ENCODE peak calls at places on chromosomes 1 and 21, in four cellular contexts. One of them, this sample, is unnamed.

GRCh38 chr1:229388876-229389580 is 44.9 kb downstream of the ACTA1 start:
- DNase-seq in brain microvascular endothelial cell: peak
- DNase-seq in fibroblast of the aortic adventitia: peak
- DNase-seq in OCI-LY7: no peak
- DNase-seq in this sample: peak

GRCh38 chr1:18907021-18907913 is 4.9 kb upstream of the ALDH4A1 start:
- DNase-seq in brain microvascular endothelial cell: peak
- DNase-seq in fibroblast of the aortic adventitia: peak
- DNase-seq in OCI-LY7: peak
- DNase-seq in this sample: no peak

GRCh38 chr1:32755098-32755809 is 52.7 kb upstream of the SYNC start:
- DNase-seq in brain microvascular endothelial cell: no peak
- DNase-seq in fibroblast of the aortic adventitia: no peak
- DNase-seq in OCI-LY7: no peak
- DNase-seq in this sample: no peak

GRCh38 chr21:42827588-42827987 is 51.8 kb downstream of the WDR4 start:
- DNase-seq in brain microvascular endothelial cell: no peak
- DNase-seq in fibroblast of the aortic adventitia: no peak
- DNase-seq in OCI-LY7: no peak
- DNase-seq in this sample: no peak

GRCh38 chr1:73044241-73044640 is 761.9 kb upstream of the NEGR1 start:
- DNase-seq in brain microvascular endothelial cell: no peak
- DNase-seq in fibroblast of the aortic adventitia: no peak
- DNase-seq in OCI-LY7: no peak
- DNase-seq in this sample: peak

GRCh38 chr1:150366416-150367296 is 2.7 kb downstream of the RPRD2 start:
- DNase-seq in brain microvascular endothelial cell: no peak
- DNase-seq in fibroblast of the aortic adventitia: peak
- DNase-seq in OCI-LY7: peak
- DNase-seq in this sample: no peak

GRCh38 chr1:204254031-204254661 is 40.4 kb upstream of the GOLT1A start:
- DNase-seq in brain microvascular endothelial cell: peak
- DNase-seq in fibroblast of the aortic adventitia: peak
- DNase-seq in OCI-LY7: no peak
- DNase-seq in this sample: no peak

GRCh38 chr1:7692038-7692437 is 79.1 kb upstream of the VAMP3 start:
- DNase-seq in brain microvascular endothelial cell: no peak
- DNase-seq in fibroblast of the aortic adventitia: no peak
- DNase-seq in OCI-LY7: no peak
- DNase-seq in this sample: no peak

GRCh38 chr1:85258536-85259117 is 835 bp downstream of the C1orf52 start:
- DNase-seq in brain microvascular endothelial cell: no peak
- DNase-seq in fibroblast of the aortic adventitia: peak
- DNase-seq in OCI-LY7: peak
- DNase-seq in this sample: no peak

GRCh38 chr1:149849947-149850360 is 49.4 kb upstream of the BOLA1 start:
- DNase-seq in brain microvascular endothelial cell: no peak
- DNase-seq in fibroblast of the aortic adventitia: peak
- DNase-seq in OCI-LY7: peak
- DNase-seq in this sample: no peak

GRCh38 chr1:45793942-45794604 is 9.3 kb upstream of the MAST2 start:
- DNase-seq in brain microvascular endothelial cell: no peak
- DNase-seq in fibroblast of the aortic adventitia: no peak
- DNase-seq in OCI-LY7: peak
- DNase-seq in this sample: no peak
- H3K4me3 ChIP-seq in brain microvascular endothelial cell: no peak
- H3K4me3 ChIP-seq in fibroblast of the aortic adventitia: no peak
- H3K4me3 ChIP-seq in OCI-LY7: peak
- H3K4me3 ChIP-seq in this sample: peak

GRCh38 chr21:37181059-37181458 is 86.1 kb downstream of the VPS26C start:
- DNase-seq in brain microvascular endothelial cell: no peak
- DNase-seq in fibroblast of the aortic adventitia: no peak
- DNase-seq in OCI-LY7: no peak
- DNase-seq in this sample: no peak
- H3K4me3 ChIP-seq in brain microvascular endothelial cell: no peak
- H3K4me3 ChIP-seq in fibroblast of the aortic adventitia: no peak
- H3K4me3 ChIP-seq in OCI-LY7: no peak
- H3K4me3 ChIP-seq in this sample: no peak

GRCh38 chr1:20187103-20187812 is 940 bp upstream of the PLA2G2C start:
- DNase-seq in brain microvascular endothelial cell: no peak
- DNase-seq in fibroblast of the aortic adventitia: no peak
- DNase-seq in OCI-LY7: no peak
- DNase-seq in this sample: no peak
- H3K4me3 ChIP-seq in brain microvascular endothelial cell: no peak
- H3K4me3 ChIP-seq in fibroblast of the aortic adventitia: no peak
- H3K4me3 ChIP-seq in OCI-LY7: no peak
- H3K4me3 ChIP-seq in this sample: no peak

GRCh38 chr1:88544166-88544565 is 139.9 kb upstream of the PKN2 start:
- DNase-seq in brain microvascular endothelial cell: no peak
- DNase-seq in fibroblast of the aortic adventitia: no peak
- DNase-seq in OCI-LY7: no peak
- DNase-seq in this sample: peak

GRCh38 chr1:88552226-88552625 is 131.8 kb upstream of the PKN2 start:
- DNase-seq in brain microvascular endothelial cell: no peak
- DNase-seq in fibroblast of the aortic adventitia: no peak
- DNase-seq in OCI-LY7: no peak
- DNase-seq in this sample: no peak

DNA sequence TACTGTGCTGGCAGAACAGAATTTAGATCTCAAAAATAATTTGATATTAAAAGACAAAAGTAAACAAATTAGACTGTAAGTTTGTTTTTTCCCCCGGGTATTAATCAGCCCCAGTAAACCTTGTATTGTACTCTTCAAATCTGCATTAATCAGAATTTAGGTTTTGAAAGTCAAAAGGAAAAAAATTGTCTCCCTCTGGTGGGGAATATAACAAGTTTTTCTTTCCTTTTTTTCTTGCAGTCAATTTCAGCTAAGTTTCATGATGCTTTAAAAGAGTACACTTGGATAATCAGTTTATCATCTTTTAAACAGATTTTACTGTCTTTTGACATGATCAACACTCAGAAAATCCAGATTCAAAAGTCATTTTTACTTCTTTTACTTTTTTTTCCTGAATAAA is 134.5 kb upstream of the PKN2 start:
- DNase-seq in brain microvascular endothelial cell: no peak
- DNase-seq in fibroblast of the aortic adventitia: peak
- DNase-seq in OCI-LY7: no peak
- DNase-seq in this sample: no peak
- H3K4me3 ChIP-seq in brain microvascular endothelial cell: no peak
- H3K4me3 ChIP-seq in fibroblast of the aortic adventitia: no peak
- H3K4me3 ChIP-seq in OCI-LY7: no peak
- H3K4me3 ChIP-seq in this sample: no peak

GRCh38 chr1:3863231-3863935 is 6.1 kb downstream of the DFFB start:
- DNase-seq in brain microvascular endothelial cell: no peak
- DNase-seq in fibroblast of the aortic adventitia: no peak
- DNase-seq in OCI-LY7: no peak
- DNase-seq in this sample: no peak

GRCh38 chr1:3856923-3857790 is at the start of the genes CEP104 and DFFB:
- DNase-seq in brain microvascular endothelial cell: peak
- DNase-seq in fibroblast of the aortic adventitia: peak
- DNase-seq in OCI-LY7: peak
- DNase-seq in this sample: peak

GRCh38 chr1:3852711-3853498 is 4.1 kb downstream of the CEP104 start:
- DNase-seq in brain microvascular endothelial cell: no peak
- DNase-seq in fibroblast of the aortic adventitia: no peak
- DNase-seq in OCI-LY7: no peak
- DNase-seq in this sample: no peak

GRCh38 chr1:3858231-3858981 is 1.1 kb downstream of the DFFB start:
- DNase-seq in brain microvascular endothelial cell: peak
- DNase-seq in fibroblast of the aortic adventitia: peak
- DNase-seq in OCI-LY7: peak
- DNase-seq in this sample: peak

GRCh38 chr1:3857791-3858129 is 484 bp downstream of the DFFB start:
- DNase-seq in brain microvascular endothelial cell: no peak
- DNase-seq in fibroblast of the aortic adventitia: no peak
- DNase-seq in OCI-LY7: peak
- DNase-seq in this sample: no peak
- H3K4me3 ChIP-seq in brain microvascular endothelial cell: peak
- H3K4me3 ChIP-seq in fibroblast of the aortic adventitia: peak
- H3K4me3 ChIP-seq in OCI-LY7: peak
- H3K4me3 ChIP-seq in this sample: peak

GRCh38 chr1:87521446-87521845 is 192.8 kb downstream of the LMO4 start:
- DNase-seq in brain microvascular endothelial cell: no peak
- DNase-seq in fibroblast of the aortic adventitia: no peak
- DNase-seq in OCI-LY7: no peak
- DNase-seq in this sample: no peak

GRCh38 chr1:87518794-87519193 is 190.1 kb downstream of the LMO4 start:
- DNase-seq in brain microvascular endothelial cell: no peak
- DNase-seq in fibroblast of the aortic adventitia: no peak
- DNase-seq in OCI-LY7: no peak
- DNase-seq in this sample: no peak

GRCh38 chr1:87524021-87524754 is 195.5 kb downstream of the LMO4 start:
- DNase-seq in brain microvascular endothelial cell: no peak
- DNase-seq in fibroblast of the aortic adventitia: no peak
- DNase-seq in OCI-LY7: no peak
- DNase-seq in this sample: no peak

GRCh38 chr1:87528754-87529517 is 200.3 kb downstream of the LMO4 start:
- DNase-seq in brain microvascular endothelial cell: no peak
- DNase-seq in fibroblast of the aortic adventitia: no peak
- DNase-seq in OCI-LY7: no peak
- DNase-seq in this sample: no peak

DNA sequence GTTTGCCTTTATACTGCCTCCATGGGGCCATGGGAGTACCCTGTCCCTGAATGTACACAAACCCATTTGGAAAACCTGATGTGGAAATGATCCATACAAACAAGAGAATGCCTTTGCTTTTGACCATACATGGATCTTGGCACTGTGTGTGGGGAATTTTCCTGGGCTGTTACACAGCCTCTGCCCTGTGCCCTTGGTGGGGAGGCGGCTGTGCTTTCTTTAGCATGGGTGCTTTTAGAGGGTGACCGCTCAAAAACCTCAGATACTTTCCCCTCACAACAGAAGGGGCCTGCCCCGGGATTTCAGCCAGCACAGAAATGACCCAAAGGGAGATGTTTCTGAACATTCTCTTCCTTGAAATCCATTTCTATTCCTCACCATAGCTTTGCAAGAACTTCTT is 194.8 kb downstream of the LMO4 start:
- DNase-seq in brain microvascular endothelial cell: no peak
- DNase-seq in fibroblast of the aortic adventitia: peak
- DNase-seq in OCI-LY7: no peak
- DNase-seq in this sample: peak
- H3K4me3 ChIP-seq in brain microvascular endothelial cell: no peak
- H3K4me3 ChIP-seq in fibroblast of the aortic adventitia: no peak
- H3K4me3 ChIP-seq in OCI-LY7: no peak
- H3K4me3 ChIP-seq in this sample: no peak

DNA sequence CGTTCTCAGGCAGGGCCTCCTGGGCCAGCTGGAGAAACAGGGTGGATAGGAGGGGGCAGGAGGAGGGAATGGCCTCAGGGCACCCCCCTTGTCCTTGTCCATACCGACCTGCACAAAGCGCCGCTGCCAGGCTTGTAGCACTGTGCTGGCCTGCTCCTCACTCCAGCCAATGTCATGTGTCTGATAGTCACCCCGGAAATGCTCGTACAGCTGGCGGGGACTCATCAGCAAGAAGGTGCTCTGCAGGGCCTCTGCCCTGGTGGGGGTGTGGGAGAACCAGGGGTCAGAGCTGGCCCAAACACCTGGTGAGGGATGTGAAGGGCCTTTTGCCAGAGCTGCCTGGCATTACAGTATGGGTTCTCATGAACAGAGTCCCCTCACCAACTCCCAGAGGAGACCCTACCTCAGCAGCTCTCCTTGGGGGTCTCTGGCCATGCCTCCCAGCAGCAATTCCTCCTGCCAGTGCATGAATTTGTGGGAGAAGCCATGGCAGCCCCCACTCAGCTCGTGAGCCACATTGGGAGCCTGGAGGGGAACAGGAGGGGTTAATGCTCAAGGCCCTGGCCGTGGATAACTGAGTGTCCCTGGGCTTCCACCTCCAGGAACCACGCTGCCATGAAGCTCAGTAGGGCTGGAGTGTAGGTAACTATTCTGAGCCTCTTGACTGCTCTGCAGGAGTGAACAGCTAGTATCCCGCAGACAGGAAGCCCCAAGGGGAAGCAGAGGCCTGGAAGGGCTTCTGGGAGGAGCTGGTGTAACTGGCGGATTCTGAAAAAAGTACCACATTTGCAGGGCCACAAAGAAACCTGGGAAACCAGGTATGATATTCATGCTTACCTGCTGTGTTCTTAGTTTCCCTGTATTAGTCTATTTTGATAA is 13.3 kb downstream of the PTCH2 start:
- DNase-seq in brain microvascular endothelial cell: no peak
- DNase-seq in fibroblast of the aortic adventitia: no peak
- DNase-seq in OCI-LY7: no peak
- DNase-seq in this sample: no peak
- H3K4me3 ChIP-seq in brain microvascular endothelial cell: no peak
- H3K4me3 ChIP-seq in fibroblast of the aortic adventitia: no peak
- H3K4me3 ChIP-seq in OCI-LY7: no peak
- H3K4me3 ChIP-seq in this sample: no peak

DNA sequence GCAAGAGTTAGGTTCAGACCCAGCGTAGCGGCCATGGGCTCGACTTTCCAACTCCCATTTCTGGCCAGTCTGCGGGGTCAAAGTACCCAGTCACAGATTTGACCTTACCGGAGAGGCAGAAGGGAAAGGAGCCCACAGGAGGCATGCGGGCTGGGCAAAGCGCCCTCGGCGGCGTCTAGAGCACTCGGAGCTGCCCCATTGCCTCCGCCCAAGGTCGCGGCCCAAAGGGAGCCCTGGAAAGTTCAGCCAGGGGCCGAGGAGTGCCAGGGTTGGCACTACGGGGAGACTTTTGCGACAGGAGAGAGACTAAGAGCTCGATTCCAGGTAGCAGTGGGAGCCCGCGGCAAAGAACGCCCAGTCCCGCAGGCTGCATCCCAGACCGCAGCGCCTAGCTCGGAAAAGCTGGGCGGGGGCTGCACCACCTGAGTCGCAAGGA is 896 bp downstream of the KANK4 start:
- DNase-seq in brain microvascular endothelial cell: no peak
- DNase-seq in fibroblast of the aortic adventitia: no peak
- DNase-seq in OCI-LY7: no peak
- DNase-seq in this sample: no peak
- H3K4me3 ChIP-seq in brain microvascular endothelial cell: peak
- H3K4me3 ChIP-seq in fibroblast of the aortic adventitia: no peak
- H3K4me3 ChIP-seq in OCI-LY7: no peak
- H3K4me3 ChIP-seq in this sample: peak

DNA sequence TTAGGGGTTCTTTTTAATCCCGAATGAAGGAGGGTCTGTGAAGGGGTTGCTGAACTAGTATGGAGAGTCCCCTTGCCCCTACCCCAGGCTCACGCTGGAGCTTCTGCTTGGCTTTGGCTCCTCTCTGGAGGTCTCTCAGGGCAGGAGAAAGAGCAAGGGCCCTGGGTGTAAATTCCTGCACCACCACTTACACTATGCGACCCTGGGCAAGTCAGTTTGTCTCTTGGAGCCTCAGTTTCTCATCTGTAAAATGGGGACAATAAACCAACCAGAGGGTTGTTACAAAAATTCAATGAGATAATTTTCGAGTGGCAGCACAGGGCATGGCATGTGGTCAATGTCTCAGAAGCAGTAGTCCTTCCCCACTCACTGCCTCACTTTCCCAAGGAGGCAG is 11.4 kb downstream of the FOXO6 start:
- DNase-seq in brain microvascular endothelial cell: no peak
- DNase-seq in fibroblast of the aortic adventitia: no peak
- DNase-seq in OCI-LY7: no peak
- DNase-seq in this sample: no peak
- H3K4me3 ChIP-seq in brain microvascular endothelial cell: no peak
- H3K4me3 ChIP-seq in fibroblast of the aortic adventitia: no peak
- H3K4me3 ChIP-seq in OCI-LY7: no peak
- H3K4me3 ChIP-seq in this sample: no peak

This sample was measured in skeletal muscle cell.